ENCODE peak calls at places on chromosome 21, in ten cellular contexts. One of them, this sample, is unnamed. For H3K4me1, the result is how much of the 10 kb centered on the place peaks cover.

GRCh38 chr21:44931137-44931500 is 8.7 kb upstream of the SLX9 start:
- DNase-seq in CD4-positive, alpha-beta memory T cell: no peak
- DNase-seq in transverse colon: peak
- DNase-seq in aorta: peak
- DNase-seq in uterus: no peak
- DNase-seq in spleen: peak
- DNase-seq in cardiac muscle cell: peak
- DNase-seq in Karpas-422: peak
- DNase-seq in naive thymus-derived CD4-positive, alpha-beta T cell: no peak
- DNase-seq in suprapubic skin: no peak
- DNase-seq in this sample: peak

GRCh38 chr21:45818276-45818903 is 163.2 kb upstream of the COL6A1 start:
- DNase-seq in CD4-positive, alpha-beta memory T cell: no peak
- DNase-seq in transverse colon: no peak
- DNase-seq in aorta: no peak
- DNase-seq in uterus: no peak
- DNase-seq in spleen: no peak
- DNase-seq in cardiac muscle cell: peak
- DNase-seq in Karpas-422: no peak
- DNase-seq in naive thymus-derived CD4-positive, alpha-beta T cell: no peak
- DNase-seq in suprapubic skin: no peak
- DNase-seq in this sample: no peak

GRCh38 chr21:38760762-38761155 is 45.0 kb upstream of the ETS2 start:
- DNase-seq in CD4-positive, alpha-beta memory T cell: no peak
- DNase-seq in transverse colon: no peak
- DNase-seq in aorta: no peak
- DNase-seq in uterus: no peak
- DNase-seq in spleen: no peak
- DNase-seq in cardiac muscle cell: no peak
- DNase-seq in Karpas-422: no peak
- DNase-seq in naive thymus-derived CD4-positive, alpha-beta T cell: no peak
- DNase-seq in suprapubic skin: no peak
- DNase-seq in this sample: no peak

GRCh38 chr21:45076245-45076661 is 1.9 kb downstream of the ADARB1 start:
- DNase-seq in CD4-positive, alpha-beta memory T cell: no peak
- DNase-seq in transverse colon: no peak
- DNase-seq in aorta: peak
- DNase-seq in uterus: no peak
- DNase-seq in spleen: no peak
- DNase-seq in cardiac muscle cell: no peak
- DNase-seq in Karpas-422: no peak
- DNase-seq in naive thymus-derived CD4-positive, alpha-beta T cell: no peak
- DNase-seq in suprapubic skin: no peak
- DNase-seq in this sample: no peak

GRCh38 chr21:38181101-38181500 is 75.7 kb upstream of the KCNJ15 start:
- DNase-seq in CD4-positive, alpha-beta memory T cell: no peak
- DNase-seq in transverse colon: no peak
- DNase-seq in aorta: no peak
- DNase-seq in uterus: no peak
- DNase-seq in spleen: no peak
- DNase-seq in cardiac muscle cell: no peak
- DNase-seq in Karpas-422: no peak
- DNase-seq in naive thymus-derived CD4-positive, alpha-beta T cell: no peak
- DNase-seq in suprapubic skin: no peak
- DNase-seq in this sample: no peak

GRCh38 chr21:45868488-45868887 is 113.1 kb upstream of the COL6A1 start:
- DNase-seq in CD4-positive, alpha-beta memory T cell: no peak
- DNase-seq in transverse colon: no peak
- DNase-seq in aorta: peak
- DNase-seq in uterus: no peak
- DNase-seq in spleen: peak
- DNase-seq in cardiac muscle cell: no peak
- DNase-seq in Karpas-422: no peak
- DNase-seq in naive thymus-derived CD4-positive, alpha-beta T cell: no peak
- DNase-seq in suprapubic skin: peak
- DNase-seq in this sample: no peak

GRCh38 chr21:20739421-20739820 is 258.8 kb upstream of the NCAM2 start:
- DNase-seq in CD4-positive, alpha-beta memory T cell: no peak
- DNase-seq in transverse colon: no peak
- DNase-seq in aorta: no peak
- DNase-seq in uterus: no peak
- DNase-seq in spleen: no peak
- DNase-seq in cardiac muscle cell: no peak
- DNase-seq in Karpas-422: peak
- DNase-seq in naive thymus-derived CD4-positive, alpha-beta T cell: no peak
- DNase-seq in suprapubic skin: no peak
- DNase-seq in this sample: no peak

GRCh38 chr21:33362044-33362555 is 37.3 kb downstream of the IFNAR1 start:
- DNase-seq in CD4-positive, alpha-beta memory T cell: peak
- DNase-seq in transverse colon: peak
- DNase-seq in aorta: no peak
- DNase-seq in uterus: no peak
- DNase-seq in spleen: peak
- DNase-seq in cardiac muscle cell: no peak
- DNase-seq in Karpas-422: peak
- DNase-seq in naive thymus-derived CD4-positive, alpha-beta T cell: peak
- DNase-seq in suprapubic skin: no peak
- DNase-seq in this sample: no peak

GRCh38 chr21:45154511-45155508 is 80.4 kb downstream of the ADARB1 start:
- DNase-seq in CD4-positive, alpha-beta memory T cell: peak
- DNase-seq in transverse colon: no peak
- DNase-seq in aorta: peak
- DNase-seq in uterus: no peak
- DNase-seq in spleen: no peak
- DNase-seq in cardiac muscle cell: peak
- DNase-seq in Karpas-422: no peak
- DNase-seq in naive thymus-derived CD4-positive, alpha-beta T cell: peak
- DNase-seq in suprapubic skin: no peak
- DNase-seq in this sample: no peak

GRCh38 chr21:39568380-39568779 is 44.4 kb upstream of the B3GALT5 start:
- DNase-seq in CD4-positive, alpha-beta memory T cell: no peak
- DNase-seq in transverse colon: no peak
- DNase-seq in aorta: no peak
- DNase-seq in uterus: no peak
- DNase-seq in spleen: no peak
- DNase-seq in cardiac muscle cell: no peak
- DNase-seq in Karpas-422: no peak
- DNase-seq in naive thymus-derived CD4-positive, alpha-beta T cell: no peak
- DNase-seq in suprapubic skin: no peak
- DNase-seq in this sample: no peak

GRCh38 chr21:45405819-45406762 is 1.1 kb downstream of the COL18A1 start:
- DNase-seq in CD4-positive, alpha-beta memory T cell: no peak
- DNase-seq in transverse colon: no peak
- DNase-seq in aorta: peak
- DNase-seq in uterus: no peak
- DNase-seq in spleen: peak
- DNase-seq in cardiac muscle cell: no peak
- DNase-seq in Karpas-422: no peak
- DNase-seq in naive thymus-derived CD4-positive, alpha-beta T cell: no peak
- DNase-seq in suprapubic skin: no peak
- DNase-seq in this sample: peak

GRCh38 chr21:27258756-27259429 is 292.0 kb upstream of the ADAMTS5 start:
- DNase-seq in CD4-positive, alpha-beta memory T cell: no peak
- DNase-seq in transverse colon: no peak
- DNase-seq in aorta: no peak
- DNase-seq in uterus: no peak
- DNase-seq in spleen: no peak
- DNase-seq in cardiac muscle cell: no peak
- DNase-seq in Karpas-422: no peak
- DNase-seq in naive thymus-derived CD4-positive, alpha-beta T cell: no peak
- DNase-seq in suprapubic skin: no peak
- DNase-seq in this sample: no peak

GRCh38 chr21:46637952-46638746 is 2.7 kb downstream of the PRMT2 start:
- DNase-seq in CD4-positive, alpha-beta memory T cell: no peak
- DNase-seq in transverse colon: no peak
- DNase-seq in aorta: no peak
- DNase-seq in uterus: no peak
- DNase-seq in spleen: no peak
- DNase-seq in cardiac muscle cell: no peak
- DNase-seq in Karpas-422: no peak
- DNase-seq in naive thymus-derived CD4-positive, alpha-beta T cell: no peak
- DNase-seq in suprapubic skin: no peak
- DNase-seq in this sample: no peak

GRCh38 chr21:30189763-30190162 is 23.2 kb upstream of the CLDN17 start:
- DNase-seq in CD4-positive, alpha-beta memory T cell: no peak
- DNase-seq in transverse colon: no peak
- DNase-seq in aorta: no peak
- DNase-seq in uterus: no peak
- DNase-seq in spleen: no peak
- DNase-seq in cardiac muscle cell: no peak
- DNase-seq in Karpas-422: no peak
- DNase-seq in naive thymus-derived CD4-positive, alpha-beta T cell: no peak
- DNase-seq in suprapubic skin: no peak
- DNase-seq in this sample: no peak

GRCh38 chr21:41560701-41561158 is 52.8 kb upstream of the TMPRSS2 start:
- DNase-seq in CD4-positive, alpha-beta memory T cell: no peak
- DNase-seq in transverse colon: peak
- DNase-seq in aorta: no peak
- DNase-seq in uterus: no peak
- DNase-seq in spleen: no peak
- DNase-seq in cardiac muscle cell: no peak
- DNase-seq in Karpas-422: no peak
- DNase-seq in naive thymus-derived CD4-positive, alpha-beta T cell: no peak
- DNase-seq in suprapubic skin: no peak
- DNase-seq in this sample: no peak
- H3K4me1 ChIP-seq in CD4-positive, alpha-beta memory T cell: under half
- H3K4me1 ChIP-seq in transverse colon: under half
- H3K4me1 ChIP-seq in aorta: under half
- H3K4me1 ChIP-seq in uterus: under half
- H3K4me1 ChIP-seq in spleen: under half
- H3K4me1 ChIP-seq in cardiac muscle cell: under half
- H3K4me1 ChIP-seq in Karpas-422: under half
- H3K4me1 ChIP-seq in naive thymus-derived CD4-positive, alpha-beta T cell: under half
- H3K4me1 ChIP-seq in suprapubic skin: under half
- H3K4me1 ChIP-seq in this sample: under half

DNA sequence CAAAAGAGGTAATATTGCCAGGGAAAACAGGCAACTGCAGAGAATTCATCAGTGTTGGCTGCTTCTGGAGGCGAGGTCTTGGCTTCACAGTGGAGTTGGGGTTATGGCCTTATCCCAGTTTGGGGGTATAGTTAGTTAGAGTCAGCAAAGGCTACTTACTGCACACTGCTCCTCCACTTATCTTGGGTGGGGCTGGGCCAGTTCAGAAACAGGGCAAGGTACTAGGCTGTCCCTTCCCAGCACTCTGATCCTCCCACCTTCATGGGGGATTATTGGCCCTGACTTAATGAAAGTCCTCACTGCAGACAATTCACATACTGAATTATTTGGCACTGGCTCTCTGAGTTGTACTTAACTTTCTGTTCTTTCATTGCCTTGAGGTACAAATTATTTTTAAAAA is 189.6 kb downstream of the NRIP1 start:
- DNase-seq in CD4-positive, alpha-beta memory T cell: no peak
- DNase-seq in transverse colon: no peak
- DNase-seq in aorta: no peak
- DNase-seq in uterus: no peak
- DNase-seq in spleen: no peak
- DNase-seq in cardiac muscle cell: no peak
- DNase-seq in Karpas-422: no peak
- DNase-seq in naive thymus-derived CD4-positive, alpha-beta T cell: no peak
- DNase-seq in suprapubic skin: no peak
- DNase-seq in this sample: no peak
- H3K4me1 ChIP-seq in CD4-positive, alpha-beta memory T cell: under half
- H3K4me1 ChIP-seq in transverse colon: under half
- H3K4me1 ChIP-seq in aorta: under half
- H3K4me1 ChIP-seq in uterus: under half
- H3K4me1 ChIP-seq in spleen: under half
- H3K4me1 ChIP-seq in cardiac muscle cell: under half
- H3K4me1 ChIP-seq in Karpas-422: under half
- H3K4me1 ChIP-seq in naive thymus-derived CD4-positive, alpha-beta T cell: under half
- H3K4me1 ChIP-seq in suprapubic skin: under half
- H3K4me1 ChIP-seq in this sample: under half

DNA sequence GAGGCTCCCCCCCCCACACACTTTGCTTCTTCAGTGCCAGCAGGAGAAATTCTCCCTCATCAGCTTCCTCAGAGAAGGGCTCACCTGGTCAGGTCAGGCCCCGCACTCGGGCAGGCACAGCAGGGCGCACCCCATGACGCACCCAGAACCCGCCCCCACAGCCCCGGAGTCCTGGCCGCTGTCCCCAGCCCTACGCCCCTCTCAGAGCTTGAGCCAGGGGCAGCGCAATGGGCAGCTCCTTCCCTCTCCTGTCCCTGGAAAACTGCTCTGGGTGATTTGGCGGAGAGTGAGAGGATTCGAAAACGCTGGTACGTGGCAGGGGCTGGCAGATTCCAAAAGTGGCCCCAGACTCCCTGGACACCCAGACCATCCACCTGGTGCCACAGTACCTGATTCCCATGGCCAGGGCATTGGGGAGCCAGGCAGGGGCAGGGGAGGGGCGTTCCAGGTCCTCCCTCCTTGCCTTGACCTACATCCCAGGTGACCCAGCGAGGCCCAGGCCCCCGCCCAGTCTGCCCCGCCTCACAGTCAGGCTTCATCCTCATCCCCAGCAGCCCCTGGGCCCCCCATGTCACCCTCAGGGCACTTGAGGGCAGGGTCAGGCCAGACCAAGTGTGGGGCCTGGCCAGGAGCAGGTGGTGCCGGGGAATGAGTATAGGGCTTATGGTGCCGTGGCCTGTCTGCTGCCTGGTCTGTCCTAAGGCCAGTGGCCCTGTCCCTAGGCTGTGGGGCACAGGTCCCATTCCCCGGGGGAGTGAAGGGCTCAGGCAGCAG is 23.8 kb downstream of the RRP1 start:
- DNase-seq in CD4-positive, alpha-beta memory T cell: no peak
- DNase-seq in transverse colon: no peak
- DNase-seq in aorta: no peak
- DNase-seq in uterus: no peak
- DNase-seq in spleen: no peak
- DNase-seq in cardiac muscle cell: no peak
- DNase-seq in Karpas-422: peak
- DNase-seq in naive thymus-derived CD4-positive, alpha-beta T cell: no peak
- DNase-seq in suprapubic skin: no peak
- DNase-seq in this sample: no peak
- H3K4me1 ChIP-seq in CD4-positive, alpha-beta memory T cell: under half
- H3K4me1 ChIP-seq in transverse colon: under half
- H3K4me1 ChIP-seq in aorta: under half
- H3K4me1 ChIP-seq in uterus: under half
- H3K4me1 ChIP-seq in spleen: under half
- H3K4me1 ChIP-seq in cardiac muscle cell: under half
- H3K4me1 ChIP-seq in Karpas-422: half or more
- H3K4me1 ChIP-seq in naive thymus-derived CD4-positive, alpha-beta T cell: under half
- H3K4me1 ChIP-seq in suprapubic skin: half or more
- H3K4me1 ChIP-seq in this sample: under half

GRCh38 chr21:34840693-34841092 is 171.9 kb downstream of the CLIC6 start:
- DNase-seq in CD4-positive, alpha-beta memory T cell: no peak
- DNase-seq in transverse colon: no peak
- DNase-seq in aorta: no peak
- DNase-seq in uterus: no peak
- DNase-seq in spleen: no peak
- DNase-seq in cardiac muscle cell: no peak
- DNase-seq in Karpas-422: no peak
- DNase-seq in naive thymus-derived CD4-positive, alpha-beta T cell: no peak
- DNase-seq in suprapubic skin: no peak
- DNase-seq in this sample: peak
- H3K4me1 ChIP-seq in CD4-positive, alpha-beta memory T cell: under half
- H3K4me1 ChIP-seq in transverse colon: under half
- H3K4me1 ChIP-seq in aorta: under half
- H3K4me1 ChIP-seq in uterus: under half
- H3K4me1 ChIP-seq in spleen: under half
- H3K4me1 ChIP-seq in cardiac muscle cell: under half
- H3K4me1 ChIP-seq in Karpas-422: under half
- H3K4me1 ChIP-seq in naive thymus-derived CD4-positive, alpha-beta T cell: under half
- H3K4me1 ChIP-seq in suprapubic skin: half or more
- H3K4me1 ChIP-seq in this sample: under half

This sample was measured in adrenal gland.